ENCODE peak calls at places on chromosomes 12 and 14, in nine cellular contexts. D, N, Z, O, L, F, I, Y and Q are unnamed samples.

GRCh38 chr12:115370650-115371049 is 686.7 kb upstream of the TBX3 start:
- DNase-seq in D (no peak), N (no peak), Z (no peak), O (no peak), L (no peak), F (no peak), I (no peak), Y (no peak), Q (no peak)

GRCh38 chr12:101172316-101172715 is 37.7 kb downstream of the SLC5A8 start:
- DNase-seq in D (no peak), N (no peak), Z (peak), O (peak), L (no peak), F (peak), I (no peak), Y (peak), Q (no peak)

GRCh38 chr12:120725151-120725658 is 421 bp upstream of the ACADS start:
- DNase-seq in D (no peak), N (no peak), Z (no peak), O (no peak), L (no peak), F (no peak), I (no peak), Y (no peak), Q (no peak)

GRCh38 chr12:113829212-113829611 is 136.9 kb downstream of the RBM19 start:
- DNase-seq in D (no peak), N (no peak), Z (no peak), O (no peak), L (no peak), F (no peak), I (no peak), Y (no peak), Q (no peak)

GRCh38 chr12:120261951-120262851 is 3.3 kb downstream of the PXN start:
- DNase-seq in D (no peak), N (no peak), Z (no peak), O (no peak), L (peak), F (no peak), I (no peak), Y (no peak), Q (no peak)

GRCh38 chr12:93707836-93708235 is 30.7 kb downstream of the CRADD start:
- DNase-seq in D (no peak), N (no peak), Z (peak), O (no peak), L (no peak), F (peak), I (no peak), Y (peak), Q (no peak)

GRCh38 chr14:98177551-98177950 is 1094.4 kb downstream of the BCL11B start:
- DNase-seq in D (no peak), N (no peak), Z (no peak), O (no peak), L (no peak), F (no peak), I (no peak), Y (no peak), Q (no peak)

GRCh38 chr12:100646896-100647295 is 73.4 kb downstream of the GAS2L3 start:
- DNase-seq in D (no peak), N (no peak), Z (no peak), O (no peak), L (no peak), F (no peak), I (no peak), Y (no peak), Q (no peak)

GRCh38 chr14:86596024-86596423 is 1066.1 kb downstream of the FLRT2 start:
- DNase-seq in D (no peak), N (no peak), Z (no peak), O (no peak), L (no peak), F (no peak), I (no peak), Y (no peak), Q (no peak)

GRCh38 chr12:24360907-24361306 is 411.4 kb upstream of the SOX5 start:
- DNase-seq in D (no peak), N (peak), Z (peak), O (no peak), L (no peak), F (no peak), I (no peak), Y (no peak), Q (no peak)

GRCh38 chr12:73057428-73057827 is 785.3 kb downstream of the TRHDE start:
- DNase-seq in D (no peak), N (no peak), Z (no peak), O (peak), L (no peak), F (no peak), I (no peak), Y (peak), Q (no peak)

GRCh38 chr12:71654200-71654599 is 9.4 kb downstream of the ZFC3H1 start:
- DNase-seq in D (no peak), N (no peak), Z (no peak), O (no peak), L (no peak), F (no peak), I (no peak), Y (no peak), Q (no peak)

GRCh38 chr12:120713861-120714482 is 3.7 kb downstream of the UNC119B start:
- DNase-seq in D (no peak), N (peak), Z (peak), O (peak), L (peak), F (peak), I (peak), Y (peak), Q (no peak)

GRCh38 chr12:57521475-57522018 is 1.1 kb upstream of the MBD6 start:
- DNase-seq in D (no peak), N (no peak), Z (peak), O (peak), L (peak), F (peak), I (no peak), Y (peak), Q (peak)

GRCh38 chr12:117499759-117500485 is 138.5 kb upstream of the NOS1 start:
- DNase-seq in D (no peak), N (no peak), Z (no peak), O (no peak), L (no peak), F (no peak), I (no peak), Y (no peak), Q (no peak)

GRCh38 chr12:122994781-122995502 is 14.5 kb downstream of the ARL6IP4 start:
- DNase-seq in D (no peak), N (no peak), Z (no peak), O (no peak), L (no peak), F (no peak), I (no peak), Y (no peak), Q (no peak)

GRCh38 chr12:843609-844008 is 91.2 kb downstream of the WNK1 start:
- DNase-seq in D (no peak), N (peak), Z (no peak), O (no peak), L (no peak), F (no peak), I (no peak), Y (no peak), Q (no peak)

GRCh38 chr12:106953352-106954260 is 2.1 kb upstream of the TMEM263 start:
- DNase-seq in D (no peak), N (no peak), Z (peak), O (no peak), L (no peak), F (no peak), I (no peak), Y (no peak), Q (no peak)

GRCh38 chr12:54821676-54822075 is 32.6 kb upstream of the MUCL1 start:
- DNase-seq in D (no peak), N (no peak), Z (no peak), O (no peak), L (no peak), F (no peak), I (no peak), Y (no peak), Q (no peak)

GRCh38 chr12:54830199-54830598 is 24.1 kb upstream of the MUCL1 start:
- DNase-seq in D (no peak), N (no peak), Z (no peak), O (no peak), L (no peak), F (no peak), I (no peak), Y (no peak), Q (no peak)

DNA sequence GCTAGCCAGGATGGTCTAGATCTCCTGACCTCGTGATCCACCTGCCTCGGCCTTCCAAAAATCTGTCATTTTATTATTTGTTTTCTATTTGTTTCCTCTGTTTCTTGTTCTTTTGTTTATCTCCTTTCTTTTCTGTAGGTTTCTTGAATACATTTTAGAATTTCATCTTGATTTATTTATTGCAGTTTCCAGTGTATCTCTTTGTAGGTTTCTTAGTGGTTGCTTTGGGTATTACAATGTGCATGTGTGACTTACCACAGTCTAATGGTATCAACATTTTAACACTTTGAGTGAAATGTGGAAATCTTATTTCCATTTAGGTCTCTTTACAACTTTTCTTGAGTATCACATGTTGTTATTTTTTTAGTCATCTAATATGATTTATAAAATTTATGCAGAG is 29.9 kb upstream of the MUCL1 start:
- DNase-seq in D (no peak), N (no peak), Z (no peak), O (no peak), L (no peak), F (no peak), I (no peak), Y (no peak), Q (no peak)
- TF ChIP-seq CTCF in D (peak), N (no peak), Z (no peak), O (peak), L (peak), F (peak), I (no peak), Y (peak), Q (peak)

DNA sequence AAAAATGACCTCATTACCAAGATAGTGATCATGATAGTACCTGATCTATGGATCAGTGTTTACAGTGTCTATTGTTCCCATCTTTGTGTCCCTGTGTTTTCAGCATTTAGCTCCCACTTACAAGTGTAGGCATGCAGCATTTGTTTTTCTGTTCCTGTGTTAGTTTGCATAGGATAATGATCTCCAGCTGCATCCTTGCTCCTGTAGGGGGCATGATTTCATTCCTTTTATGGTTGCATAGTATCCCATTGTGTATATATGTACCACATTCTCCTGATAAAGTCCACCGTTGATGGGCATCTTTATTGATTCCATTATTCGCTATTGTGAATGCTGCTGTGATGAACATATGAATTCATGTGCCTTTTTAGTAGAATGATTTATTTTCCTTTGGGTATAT is 215.4 kb upstream of the NAV3 start:
- DNase-seq in D (no peak), N (peak), Z (no peak), O (peak), L (no peak), F (no peak), I (no peak), Y (no peak), Q (no peak)
- TF ChIP-seq CTCF in D (peak), N (peak), Z (peak), O (peak), L (no peak), F (peak), I (no peak), Y (no peak), Q (no peak)

DNA sequence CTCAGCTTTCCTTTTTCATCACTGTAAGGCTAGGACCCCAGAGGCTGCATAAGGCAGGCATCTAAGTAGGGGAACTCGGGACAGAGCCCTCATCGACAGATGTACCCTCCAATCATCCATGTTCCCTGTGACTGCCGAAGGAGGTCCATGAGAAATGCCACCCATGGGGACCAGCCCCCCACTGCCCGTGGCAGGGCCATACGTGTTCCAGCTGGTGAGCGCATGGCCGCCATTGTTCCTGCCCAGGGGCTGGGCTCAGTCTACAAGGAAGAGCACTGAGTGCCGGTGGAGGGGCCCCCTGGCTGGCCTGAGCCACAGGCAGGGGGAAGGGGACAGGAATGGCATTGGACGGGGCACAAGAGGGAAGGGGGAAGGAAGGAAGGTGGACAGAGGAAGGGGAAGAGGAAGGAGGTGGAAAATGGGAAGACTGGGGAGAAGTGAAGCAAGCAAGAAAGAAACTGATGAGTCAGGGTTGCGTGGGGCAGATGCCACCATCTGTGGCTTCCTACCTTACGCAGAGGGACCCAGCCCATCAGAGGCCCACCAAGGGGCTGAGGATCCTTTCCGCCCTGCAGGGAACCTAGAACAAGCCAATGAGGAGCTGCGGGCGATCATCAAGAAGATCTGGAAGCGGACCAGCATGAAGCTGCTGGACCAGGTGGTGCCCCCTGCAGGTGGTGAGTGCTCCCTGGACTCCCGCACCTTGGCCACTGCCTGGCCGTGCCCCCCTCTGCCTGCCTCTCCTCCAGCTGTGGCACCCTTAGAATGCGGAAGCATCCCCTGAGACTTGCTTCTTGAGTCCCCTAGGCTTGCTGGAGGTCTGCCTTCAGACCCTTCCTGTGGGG is 120.6 kb upstream of the FKBP4 start:
- DNase-seq in D (no peak), N (no peak), Z (no peak), O (peak), L (no peak), F (no peak), I (no peak), Y (peak), Q (no peak)
- TF ChIP-seq CTCF in D (peak), N (no peak), Z (peak), O (peak), L (no peak), F (peak), I (peak), Y (peak), Q (peak)

DNA sequence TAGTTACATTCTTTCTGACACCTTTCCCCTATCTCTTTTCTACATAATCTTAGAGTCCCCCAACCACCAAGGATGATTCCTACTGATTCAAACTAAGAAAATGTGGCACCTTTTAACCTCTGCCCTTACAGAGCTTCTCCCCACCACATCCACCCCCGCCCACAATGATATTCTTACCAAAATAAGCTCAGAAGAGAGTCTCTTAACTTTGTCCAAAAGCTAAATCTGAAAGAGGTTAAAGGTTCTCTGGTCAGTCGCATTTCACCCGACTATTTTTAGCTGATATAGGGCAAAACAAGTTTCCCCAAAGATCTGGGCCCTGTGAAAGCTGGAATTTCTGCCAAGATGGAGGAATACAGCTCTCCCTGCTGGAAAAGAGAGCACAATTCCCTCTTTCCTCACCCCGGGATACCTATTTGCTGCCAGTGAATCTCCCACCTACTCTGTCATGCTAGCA is 128.6 kb downstream of the ZFP36L1 start:
- DNase-seq in D (peak), N (no peak), Z (peak), O (no peak), L (no peak), F (no peak), I (no peak), Y (no peak), Q (no peak)
- TF ChIP-seq CTCF in D (no peak), N (no peak), Z (peak), O (no peak), L (no peak), F (no peak), I (no peak), Y (no peak), Q (no peak)

GRCh38 chr14:46663382-46663781 is 11.8 kb upstream of the RPL10L start:
- DNase-seq in D (no peak), N (no peak), Z (no peak), O (no peak), L (no peak), F (no peak), I (no peak), Y (no peak), Q (no peak)

DNA sequence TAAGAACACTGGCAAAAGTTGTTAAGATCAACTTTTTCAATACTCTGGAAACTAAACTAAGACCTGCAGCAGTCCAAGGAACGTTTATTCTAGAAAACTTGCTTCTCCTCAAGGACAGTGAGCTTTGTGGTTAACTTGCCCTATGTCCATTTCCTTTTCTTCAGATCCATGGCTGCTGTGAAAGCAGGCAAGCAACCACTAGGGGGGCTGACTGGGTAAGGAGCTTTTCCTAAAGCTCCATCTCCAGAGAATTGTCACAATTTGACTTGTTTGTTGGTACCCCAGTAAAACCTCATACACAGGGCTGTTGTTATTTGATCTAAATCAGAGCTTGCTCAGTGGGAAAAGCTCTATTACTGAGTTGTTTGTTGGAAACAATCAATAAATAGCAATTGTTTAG is 10.1 kb upstream of the RPL10L start:
- DNase-seq in D (no peak), N (no peak), Z (no peak), O (peak), L (no peak), F (no peak), I (no peak), Y (peak), Q (no peak)
- TF ChIP-seq CTCF in D (no peak), N (no peak), Z (no peak), O (no peak), L (peak), F (no peak), I (no peak), Y (peak), Q (no peak)

DNA sequence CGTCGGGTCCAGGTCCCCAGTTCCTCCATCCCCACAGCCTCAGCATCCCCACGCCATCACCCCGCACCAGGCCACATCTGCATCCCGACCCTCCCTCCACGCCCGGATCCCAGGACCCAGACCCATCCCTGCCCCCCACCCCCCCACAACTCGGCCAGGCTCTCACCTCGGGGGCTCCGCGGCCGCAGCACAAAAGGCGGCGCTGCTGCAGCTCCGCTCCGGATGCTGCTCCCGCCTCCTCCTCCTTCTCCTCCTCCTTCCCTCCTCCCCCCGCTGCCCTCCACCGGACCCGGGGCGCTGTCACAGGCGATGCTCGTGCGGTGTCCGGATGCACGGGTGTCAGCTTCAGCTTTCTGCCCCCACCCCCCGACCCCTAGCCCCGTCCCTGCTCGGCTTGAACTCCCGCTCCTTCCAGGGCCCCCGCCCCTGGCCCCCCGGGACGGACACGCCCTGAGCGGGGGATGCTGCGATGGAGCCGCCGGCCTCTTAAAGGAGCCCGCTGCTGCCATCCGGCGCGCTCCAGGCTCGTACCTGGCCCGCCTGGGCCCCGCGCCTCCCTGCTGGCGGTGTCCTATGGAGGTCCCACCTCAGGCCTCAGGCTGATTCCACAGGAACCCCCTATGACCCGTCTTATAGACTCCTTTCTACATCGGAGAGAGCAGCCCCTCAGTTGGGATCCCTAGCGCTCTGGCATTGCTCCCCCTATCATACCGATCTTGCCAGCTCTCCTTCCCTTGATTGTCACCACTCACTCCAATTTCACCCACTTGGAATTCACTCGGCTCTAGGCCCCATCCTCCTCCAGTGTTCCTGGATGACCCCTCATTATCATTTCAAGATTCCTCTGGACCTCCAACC is at the start of gene MAP3K12:
- DNase-seq in D (peak), N (peak), Z (peak), O (peak), L (peak), F (peak), I (peak), Y (peak), Q (peak)
- TF ChIP-seq CTCF in D (peak), N (no peak), Z (peak), O (no peak), L (peak), F (peak), I (peak), Y (no peak), Q (no peak)

GRCh38 chr12:98601924-98602323 is 8.4 kb downstream of the SLC25A3 start:
- DNase-seq in D (no peak), N (no peak), Z (no peak), O (no peak), L (no peak), F (no peak), I (no peak), Y (no peak), Q (no peak)

GRCh38 chr12:98606367-98606985 is 13.0 kb downstream of the SLC25A3 start:
- DNase-seq in D (no peak), N (no peak), Z (no peak), O (no peak), L (no peak), F (no peak), I (no peak), Y (no peak), Q (no peak)
- TF ChIP-seq CTCF in D (no peak), N (peak), Z (peak), O (no peak), L (no peak), F (no peak), I (no peak), Y (no peak), Q (peak)